ENCODE peak calls at places on chromosomes 2 and 18, in eight cellular contexts. L is bronchial epithelial cell; J is heart left ventricle; Y is DMS153; R is NCI-H2081; B is NCI-H774; K is NCI-H460; H is CD8-positive, alpha-beta T cell. N is an unnamed sample.

GRCh38 chr18:26619350-26619749 is 71.0 kb upstream of the KCTD1 start:
- DNase-seq in L (no peak), J (no peak), Y (no peak), R (no peak), B (no peak), K (no peak), H (no peak), N (no peak)

GRCh38 chr2:66428986-66429612 is 5.8 kb upstream of the MEIS1 start:
- DNase-seq in L (peak), J (no peak), Y (peak), R (peak), B (peak), K (peak), H (no peak), N (no peak)

GRCh38 chr18:21809725-21810124 is 69.1 kb downstream of the MIB1 start:
- DNase-seq in L (no peak), J (no peak), Y (no peak), R (no peak), B (no peak), K (no peak), H (no peak), N (no peak)

GRCh38 chr2:67514515-67514914 is 117.4 kb downstream of the ETAA1 start:
- DNase-seq in L (peak), J (no peak), Y (no peak), R (no peak), B (no peak), K (no peak), H (no peak), N (no peak)

GRCh38 chr18:11392292-11392691 is 217.1 kb upstream of the SLC35G4 start:
- DNase-seq in L (peak), J (no peak), Y (no peak), R (no peak), B (no peak), K (no peak), H (no peak), N (no peak)

GRCh38 chr18:22106536-22107292 is 62.7 kb upstream of the GATA6 start:
- DNase-seq in L (peak), J (no peak), Y (no peak), R (no peak), B (no peak), K (no peak), H (no peak), N (no peak)

GRCh38 chr2:103396152-103396551 is 634.3 kb downstream of the TMEM182 start:
- DNase-seq in L (no peak), J (no peak), Y (no peak), R (no peak), B (no peak), K (no peak), H (no peak), N (no peak)

GRCh38 chr2:88016086-88016947 is at the start of gene RNU2-63P:
- DNase-seq in L (peak), J (peak), Y (peak), R (peak), B (peak), K (peak), H (peak), N (peak)

GRCh38 chr2:24214880-24215279 is 40.0 kb downstream of the FAM228A start:
- DNase-seq in L (no peak), J (no peak), Y (no peak), R (no peak), B (no peak), K (no peak), H (no peak), N (no peak)

GRCh38 chr2:195683174-195683573 is 26.1 kb downstream of the SLC39A10 start:
- DNase-seq in L (peak), J (no peak), Y (no peak), R (no peak), B (no peak), K (no peak), H (no peak), N (no peak)

GRCh38 chr2:206823178-206823577 is 57.8 kb downstream of the FASTKD2 start:
- DNase-seq in L (no peak), J (peak), Y (no peak), R (no peak), B (no peak), K (no peak), H (no peak), N (no peak)

GRCh38 chr2:112989611-112990010 is 11.8 kb downstream of the IL36G start:
- DNase-seq in L (no peak), J (no peak), Y (no peak), R (no peak), B (no peak), K (no peak), H (no peak), N (no peak)

GRCh38 chr2:1642066-1642861 is 102.1 kb downstream of the PXDN start:
- DNase-seq in L (no peak), J (no peak), Y (no peak), R (no peak), B (no peak), K (no peak), H (no peak), N (no peak)

GRCh38 chr2:196230051-196230450 is 58.7 kb upstream of the STK17B start:
- DNase-seq in L (no peak), J (no peak), Y (no peak), R (no peak), B (no peak), K (no peak), H (peak), N (no peak)

GRCh38 chr2:217776631-217777030 is 226.2 kb downstream of the TNS1 start:
- DNase-seq in L (no peak), J (no peak), Y (no peak), R (no peak), B (no peak), K (no peak), H (no peak), N (no peak)

GRCh38 chr2:217680376-217680775 is 322.4 kb downstream of the TNS1 start:
- DNase-seq in L (no peak), J (no peak), Y (no peak), R (no peak), B (no peak), K (no peak), H (no peak), N (no peak)

GRCh38 chr2:127508025-127508620 is 18.2 kb downstream of the IWS1 start:
- DNase-seq in L (no peak), J (no peak), Y (no peak), R (no peak), B (no peak), K (peak), H (no peak), N (no peak)